ENCODE peak calls at places on chromosomes 13 and 19, in four cellular contexts. One of them, this sample, is unnamed.

GRCh38 chr19:18939922-18940775 is 868 bp downstream of the HOMER3 start:
- DNase-seq in heart left ventricle: peak; percentile 70
- DNase-seq in left ventricle myocardium inferior: peak; percentile 46
- DNase-seq in GM12865: no peak
- DNase-seq in this sample: peak; percentile 55

GRCh38 chr13:103140001-103140671 is 73.9 kb upstream of the SLC10A2 start:
- DNase-seq in left ventricle myocardium inferior: no peak
- DNase-seq in heart left ventricle: no peak
- DNase-seq in GM12865: peak; percentile 78
- DNase-seq in this sample: peak; percentile 49

GRCh38 chr13:43153436-43154082 is 130.2 kb downstream of the DNAJC15 start:
- DNase-seq in heart left ventricle: no peak
- DNase-seq in GM12865: no peak
- DNase-seq in left ventricle myocardium inferior: no peak
- DNase-seq in this sample: no peak

GRCh38 chr19:30664358-30665058 is 292.3 kb downstream of the ZNF536 start:
- DNase-seq in left ventricle myocardium inferior: peak; percentile 63
- DNase-seq in GM12865: no peak
- DNase-seq in heart left ventricle: no peak
- DNase-seq in this sample: no peak

GRCh38 chr13:97696921-97697320 is 256.6 kb upstream of the IPO5 start:
- DNase-seq in GM12865: no peak
- DNase-seq in left ventricle myocardium inferior: no peak
- DNase-seq in heart left ventricle: no peak
- DNase-seq in this sample: no peak

GRCh38 chr13:23671902-23672301 is 101.7 kb downstream of the TNFRSF19 start:
- DNase-seq in left ventricle myocardium inferior: no peak
- DNase-seq in heart left ventricle: no peak
- DNase-seq in GM12865: no peak
- DNase-seq in this sample: no peak

GRCh38 chr13:32390484-32390883 is 37.4 kb downstream of the N4BP2L1 start:
- DNase-seq in GM12865: no peak
- DNase-seq in left ventricle myocardium inferior: no peak
- DNase-seq in heart left ventricle: no peak
- DNase-seq in this sample: no peak

GRCh38 chr19:17565611-17566010 is 10.2 kb downstream of the COLGALT1 start:
- DNase-seq in left ventricle myocardium inferior: no peak
- DNase-seq in heart left ventricle: no peak
- DNase-seq in GM12865: no peak
- DNase-seq in this sample: no peak

GRCh38 chr13:81540777-81541176 is 1199.9 kb upstream of the SPRY2 start:
- DNase-seq in heart left ventricle: no peak
- DNase-seq in left ventricle myocardium inferior: no peak
- DNase-seq in GM12865: no peak
- DNase-seq in this sample: no peak

GRCh38 chr13:113145496-113145895 is 13.0 kb upstream of the PROZ start:
- DNase-seq in left ventricle myocardium inferior: no peak
- DNase-seq in GM12865: no peak
- DNase-seq in heart left ventricle: no peak
- DNase-seq in this sample: no peak

GRCh38 chr13:90690458-90691063 is 656.9 kb upstream of the MIR17HG start:
- DNase-seq in left ventricle myocardium inferior: no peak
- DNase-seq in heart left ventricle: no peak
- DNase-seq in GM12865: no peak
- DNase-seq in this sample: no peak

GRCh38 chr13:47076536-47076935 is 179.7 kb upstream of the HTR2A start:
- DNase-seq in GM12865: no peak
- DNase-seq in left ventricle myocardium inferior: no peak
- DNase-seq in heart left ventricle: no peak
- DNase-seq in this sample: no peak

GRCh38 chr19:46288896-46289588 is 7.8 kb upstream of the HIF3A start:
- DNase-seq in heart left ventricle: peak; percentile 46
- DNase-seq in left ventricle myocardium inferior: peak; percentile 55
- DNase-seq in GM12865: no peak
- DNase-seq in this sample: no peak

GRCh38 chr19:30328096-30328495 is 44.1 kb upstream of the ZNF536 start:
- DNase-seq in heart left ventricle: no peak
- DNase-seq in GM12865: no peak
- DNase-seq in left ventricle myocardium inferior: no peak
- DNase-seq in this sample: no peak

GRCh38 chr19:6837525-6837924 is 49.9 kb upstream of the ADGRE1 start:
- DNase-seq in heart left ventricle: no peak
- DNase-seq in left ventricle myocardium inferior: no peak
- DNase-seq in GM12865: no peak
- DNase-seq in this sample: no peak

GRCh38 chr19:6838062-6838655 is 49.2 kb upstream of the ADGRE1 start:
- DNase-seq in left ventricle myocardium inferior: no peak
- DNase-seq in heart left ventricle: no peak
- DNase-seq in GM12865: no peak
- DNase-seq in this sample: no peak

GRCh38 chr19:6834433-6834832 is 52.9 kb upstream of the ADGRE1 start:
- DNase-seq in heart left ventricle: no peak
- DNase-seq in left ventricle myocardium inferior: no peak
- DNase-seq in GM12865: no peak
- DNase-seq in this sample: no peak

GRCh38 chr19:6833166-6833790 is 54.1 kb upstream of the ADGRE1 start:
- DNase-seq in left ventricle myocardium inferior: no peak
- DNase-seq in GM12865: no peak
- DNase-seq in heart left ventricle: no peak
- DNase-seq in this sample: no peak

DNA sequence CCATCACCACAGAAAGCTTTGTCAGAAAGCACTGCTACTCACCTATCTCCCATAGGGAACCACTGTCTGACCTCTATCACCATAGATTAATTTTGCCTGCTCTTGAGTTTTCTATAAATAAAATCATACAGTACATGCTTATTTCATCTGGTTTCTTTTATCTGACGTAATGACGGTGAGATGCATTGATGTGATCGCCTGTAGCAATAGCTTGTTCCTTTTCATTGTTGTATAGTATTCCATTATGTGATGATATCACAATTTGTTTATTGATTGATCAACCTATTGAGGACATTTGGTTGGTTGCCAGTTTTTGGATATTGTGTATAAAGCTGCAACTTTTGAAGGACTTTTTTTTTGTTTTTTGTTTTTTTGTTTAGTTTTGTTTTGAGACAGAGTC is 51.9 kb upstream of the ADGRE1 start:
- DNase-seq in heart left ventricle: no peak
- DNase-seq in GM12865: no peak
- DNase-seq in left ventricle myocardium inferior: no peak
- DNase-seq in this sample: no peak
- TF ChIP-seq CTCF in heart left ventricle: no peak
- TF ChIP-seq CTCF in GM12865: no peak
- TF ChIP-seq CTCF in left ventricle myocardium inferior: no peak
- TF ChIP-seq CTCF in this sample: no peak

GRCh38 chr13:24741016-24741662 is 22.8 kb upstream of the RNF17 start:
- DNase-seq in GM12865: peak; percentile 55
- DNase-seq in left ventricle myocardium inferior: no peak
- DNase-seq in heart left ventricle: no peak
- DNase-seq in this sample: peak; percentile 57
- TF ChIP-seq CTCF in GM12865: peak; percentile 54
- TF ChIP-seq CTCF in left ventricle myocardium inferior: peak; percentile 10
- TF ChIP-seq CTCF in heart left ventricle: no peak
- TF ChIP-seq CTCF in this sample: peak; percentile 8

GRCh38 chr13:86974995-86975328 is 696.2 kb upstream of the SLITRK5 start:
- DNase-seq in left ventricle myocardium inferior: no peak
- DNase-seq in GM12865: no peak
- DNase-seq in heart left ventricle: no peak
- DNase-seq in this sample: no peak
- TF ChIP-seq CTCF in left ventricle myocardium inferior: no peak
- TF ChIP-seq CTCF in GM12865: no peak
- TF ChIP-seq CTCF in heart left ventricle: no peak
- TF ChIP-seq CTCF in this sample: no peak

GRCh38 chr19:41398042-41398403 is 405 bp downstream of the BCKDHA start:
- DNase-seq in heart left ventricle: no peak
- DNase-seq in GM12865: peak; percentile 17
- DNase-seq in left ventricle myocardium inferior: no peak
- DNase-seq in this sample: no peak

GRCh38 chr19:41395355-41395754 is 1.8 kb downstream of the EXOSC5 start:
- DNase-seq in GM12865: peak; percentile 29
- DNase-seq in left ventricle myocardium inferior: no peak
- DNase-seq in heart left ventricle: no peak
- DNase-seq in this sample: no peak

GRCh38 chr19:41398603-41399002 is 985 bp downstream of the BCKDHA start:
- DNase-seq in heart left ventricle: no peak
- DNase-seq in GM12865: peak; percentile 22
- DNase-seq in left ventricle myocardium inferior: no peak
- DNase-seq in this sample: no peak

GRCh38 chr19:41399091-41399490 is 1.5 kb downstream of the BCKDHA start:
- DNase-seq in heart left ventricle: no peak
- DNase-seq in GM12865: no peak
- DNase-seq in left ventricle myocardium inferior: no peak
- DNase-seq in this sample: no peak

DNA sequence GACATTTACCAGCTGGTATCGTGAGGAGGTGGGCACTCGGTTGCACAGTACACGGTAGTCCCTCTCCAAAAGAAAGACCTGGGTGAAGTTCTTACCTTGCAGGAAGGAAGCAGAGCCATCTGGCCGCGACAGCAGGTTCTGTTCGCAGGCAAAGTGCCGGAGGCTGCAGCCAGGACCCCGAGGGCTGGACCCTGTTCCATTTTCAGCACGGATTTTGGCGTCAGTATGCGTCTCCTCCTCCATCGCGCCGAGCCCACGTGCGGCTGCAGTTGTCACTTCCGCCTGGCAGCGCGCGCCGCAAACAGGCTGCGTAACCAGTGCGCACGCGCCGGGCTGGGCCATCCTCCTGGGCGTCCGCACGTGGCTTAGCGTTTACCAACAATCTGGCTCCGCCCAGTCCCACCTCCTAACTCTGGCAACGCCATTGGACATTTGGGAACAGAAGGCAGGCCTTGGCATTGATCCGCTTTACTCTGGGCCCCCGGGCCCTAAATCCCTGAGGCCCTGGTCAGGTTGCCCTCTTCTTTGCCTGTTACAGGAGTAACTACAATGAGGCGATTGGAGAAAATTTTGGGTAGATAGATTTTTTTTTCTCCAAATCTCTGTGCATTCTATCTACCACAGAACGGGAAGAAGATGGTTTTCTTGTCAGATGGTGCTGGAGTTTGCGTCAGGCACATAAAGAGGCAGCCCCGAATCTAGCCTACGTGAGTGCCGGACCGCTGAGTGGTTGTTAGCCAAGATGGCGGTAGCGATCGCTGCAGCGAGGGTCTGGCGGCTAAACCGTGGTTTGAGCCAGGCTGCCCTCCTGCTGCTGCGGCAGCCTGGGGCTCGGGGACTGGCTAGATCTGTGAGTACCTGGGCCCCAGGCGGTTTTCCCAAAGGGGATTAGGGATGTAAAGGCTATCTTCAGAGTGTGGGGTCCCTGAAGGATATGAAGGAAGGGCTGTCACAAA is at the start of the genes BCKDHA and EXOSC5:
- DNase-seq in left ventricle myocardium inferior: peak; percentile 99
- DNase-seq in heart left ventricle: peak; percentile 99
- DNase-seq in GM12865: peak; percentile 100
- DNase-seq in this sample: peak; percentile 97
- TF ChIP-seq CTCF in left ventricle myocardium inferior: peak; percentile 9
- TF ChIP-seq CTCF in heart left ventricle: no peak
- TF ChIP-seq CTCF in GM12865: no peak
- TF ChIP-seq CTCF in this sample: no peak

GRCh38 chr13:108835082-108835481 is 205.7 kb downstream of the MYO16 start:
- DNase-seq in GM12865: no peak
- DNase-seq in heart left ventricle: no peak
- DNase-seq in left ventricle myocardium inferior: no peak
- DNase-seq in this sample: no peak
- TF ChIP-seq CTCF in GM12865: no peak
- TF ChIP-seq CTCF in heart left ventricle: no peak
- TF ChIP-seq CTCF in left ventricle myocardium inferior: no peak
- TF ChIP-seq CTCF in this sample: no peak

GRCh38 chr19:41877490-41877876 is 404 bp downstream of the CD79A start:
- DNase-seq in heart left ventricle: no peak
- DNase-seq in left ventricle myocardium inferior: no peak
- DNase-seq in GM12865: peak; percentile 79
- DNase-seq in this sample: no peak
- TF ChIP-seq CTCF in heart left ventricle: no peak
- TF ChIP-seq CTCF in left ventricle myocardium inferior: no peak
- TF ChIP-seq CTCF in GM12865: no peak
- TF ChIP-seq CTCF in this sample: no peak

GRCh38 chr13:79915386-79915785 is 425.5 kb downstream of the SPRY2 start:
- DNase-seq in left ventricle myocardium inferior: no peak
- DNase-seq in heart left ventricle: no peak
- DNase-seq in GM12865: no peak
- DNase-seq in this sample: no peak
- TF ChIP-seq CTCF in left ventricle myocardium inferior: no peak
- TF ChIP-seq CTCF in heart left ventricle: no peak
- TF ChIP-seq CTCF in GM12865: no peak
- TF ChIP-seq CTCF in this sample: no peak

GRCh38 chr19:5686647-5687359 is 3.3 kb upstream of the RPL36 start:
- DNase-seq in heart left ventricle: peak; percentile 98
- DNase-seq in left ventricle myocardium inferior: peak; percentile 98
- DNase-seq in GM12865: peak; percentile 98
- DNase-seq in this sample: peak; percentile 100
- TF ChIP-seq CTCF in heart left ventricle: peak; percentile 86
- TF ChIP-seq CTCF in left ventricle myocardium inferior: peak; percentile 84
- TF ChIP-seq CTCF in GM12865: peak; percentile 86
- TF ChIP-seq CTCF in this sample: peak; percentile 89

GRCh38 chr19:13425151-13425550 is 81.1 kb downstream of the CACNA1A start:
- DNase-seq in GM12865: no peak
- DNase-seq in left ventricle myocardium inferior: no peak
- DNase-seq in heart left ventricle: no peak
- DNase-seq in this sample: no peak

GRCh38 chr19:13427273-13428051 is 78.8 kb downstream of the CACNA1A start:
- DNase-seq in left ventricle myocardium inferior: no peak
- DNase-seq in GM12865: no peak
- DNase-seq in heart left ventricle: no peak
- DNase-seq in this sample: no peak

GRCh38 chr19:13430790-13431582 is 75.3 kb downstream of the CACNA1A start:
- DNase-seq in heart left ventricle: no peak
- DNase-seq in GM12865: peak; percentile 66
- DNase-seq in left ventricle myocardium inferior: peak; percentile 20
- DNase-seq in this sample: peak; percentile 46

GRCh38 chr19:13429563-13429962 is 76.7 kb downstream of the CACNA1A start:
- DNase-seq in left ventricle myocardium inferior: no peak
- DNase-seq in GM12865: no peak
- DNase-seq in heart left ventricle: no peak
- DNase-seq in this sample: no peak

GRCh38 chr19:13428352-13428751 is 77.9 kb downstream of the CACNA1A start:
- DNase-seq in GM12865: peak; percentile 44
- DNase-seq in left ventricle myocardium inferior: no peak
- DNase-seq in heart left ventricle: no peak
- DNase-seq in this sample: no peak
- TF ChIP-seq CTCF in GM12865: peak; percentile 74
- TF ChIP-seq CTCF in left ventricle myocardium inferior: peak; percentile 43
- TF ChIP-seq CTCF in heart left ventricle: no peak
- TF ChIP-seq CTCF in this sample: peak; percentile 32

GRCh38 chr19:38402967-38403674 is at the start of gene FAM98C:
- DNase-seq in left ventricle myocardium inferior: peak; percentile 96
- DNase-seq in GM12865: peak; percentile 99
- DNase-seq in heart left ventricle: peak; percentile 95
- DNase-seq in this sample: peak; percentile 100
- TF ChIP-seq CTCF in left ventricle myocardium inferior: peak; percentile 99
- TF ChIP-seq CTCF in GM12865: peak; percentile 89
- TF ChIP-seq CTCF in heart left ventricle: peak; percentile 99
- TF ChIP-seq CTCF in this sample: peak; percentile 89

This sample was measured in GM20000.